ENCODE peak calls at places on chromosomes 12 and 14, in eight cellular contexts. L is dermis microvascular lymphatic vessel endothelial cell; P is uterus; C is posterior cingulate gyrus; K is stimulated activated CD4-positive, alpha-beta T cell treated with anti-CD3 and anti-CD28 coated beads, TNF-alpha, amount 100 ng/mL, for 24 hours; A is ecto neural progenitor cell; H is fibroblast of lung; F is ascending aorta. E is an unnamed sample.

GRCh38 chr12:57574795-57575194 is 16.2 kb upstream of the PIP4K2C start:
- DNase-seq in L (no peak), A (no peak), C (no peak), K (no peak), F (no peak), H (no peak), P (no peak), E (no peak)

GRCh38 chr14:84237881-84238280 is 1292.1 kb upstream of the FLRT2 start:
- DNase-seq in A (no peak), P (no peak), L (no peak), K (no peak), F (no peak), C (no peak), H (peak), E (no peak)

GRCh38 chr12:113477171-113477841 is 5.6 kb upstream of the LHX5 start:
- DNase-seq in A (peak), C (no peak), L (no peak), F (no peak), K (no peak), P (no peak), H (no peak), E (no peak)

GRCh38 chr14:58072288-58073071 is 79.5 kb downstream of the ARMH4 start:
- DNase-seq in C (peak), K (peak), F (no peak), P (peak), L (peak), A (peak), H (peak), E (peak)

GRCh38 chr14:51703787-51704186 is 52.1 kb downstream of the FRMD6 start:
- DNase-seq in A (no peak), P (no peak), C (no peak), L (no peak), K (no peak), H (no peak), F (no peak), E (no peak)

GRCh38 chr12:480831-481230 is 21.1 kb downstream of the B4GALNT3 start:
- DNase-seq in K (no peak), F (peak), C (peak), A (no peak), P (peak), L (no peak), H (peak), E (peak)

GRCh38 chr12:108198043-108198442 is 69.0 kb downstream of the WSCD2 start:
- DNase-seq in H (no peak), C (no peak), P (no peak), F (no peak), K (no peak), L (no peak), A (no peak), E (no peak)

GRCh38 chr12:84912191-84913142 is at the start of gene SLC6A15:
- DNase-seq in L (peak), C (peak), F (no peak), A (peak), H (peak), K (no peak), P (peak), E (peak)

GRCh38 chr12:18068355-18068754 is 21.6 kb downstream of the RERGL start:
- DNase-seq in C (no peak), P (no peak), A (no peak), F (no peak), L (no peak), H (no peak), K (no peak), E (no peak)

GRCh38 chr14:90107789-90108188 is 46.0 kb downstream of the KCNK13 start:
- DNase-seq in K (no peak), C (no peak), H (no peak), A (no peak), F (no peak), L (no peak), P (no peak), E (no peak)